ENCODE peak calls at places on chromosomes 3 and 15, in four cellular contexts. A, D, R and N are unnamed samples. For H3K9me3 and H3K36me3, the result is how much of the 10 kb centered on the place peaks cover.

GRCh38 chr3:65902304-65902793 is 136.4 kb downstream of the MAGI1 start:
- DNase-seq in A (no peak), D (no peak), R (peak), N (no peak)

GRCh38 chr3:41198526-41198925 is 779 bp upstream of the CTNNB1 start:
- DNase-seq in R (peak), A (peak), D (no peak), N (peak)

GRCh38 chr3:111616417-111617105 is 21.4 kb upstream of the ZBED2 start:
- DNase-seq in R (no peak), D (no peak), A (no peak), N (peak)

GRCh38 chr3:79175870-79176269 is 591.9 kb downstream of the ROBO1 start:
- DNase-seq in R (no peak), D (no peak), A (no peak), N (no peak)

GRCh38 chr3:172592898-172593669 is 69.9 kb upstream of the TNFSF10 start:
- DNase-seq in A (no peak), R (no peak), D (no peak), N (no peak)

GRCh38 chr3:177358968-177359600 is 161.8 kb upstream of the TBL1XR1 start:
- DNase-seq in R (peak), A (peak), D (no peak), N (peak)

GRCh38 chr3:25257026-25257425 is 171.0 kb upstream of the RARB start:
- DNase-seq in D (no peak), R (no peak), A (no peak), N (no peak)

GRCh38 chr3:23611737-23612295 is 193.9 kb upstream of the UBE2E1 start:
- DNase-seq in D (peak), A (peak), R (no peak), N (peak)

GRCh38 chr3:124363451-124363850 is 366.8 kb upstream of the UMPS start:
- DNase-seq in D (no peak), A (no peak), R (no peak), N (no peak)

GRCh38 chr3:120284702-120285507 is at the start of gene GPR156:
- DNase-seq in R (no peak), A (no peak), D (no peak), N (no peak)

GRCh38 chr15:39499701-39500100 is 81.2 kb upstream of the THBS1 start:
- DNase-seq in R (no peak), D (no peak), A (no peak), N (no peak)

GRCh38 chr15:78351539-78351938 is 11.4 kb downstream of the CRABP1 start:
- DNase-seq in D (no peak), A (no peak), R (no peak), N (no peak)

GRCh38 chr15:66912001-66912400 is 153.4 kb upstream of the SMAD3 start:
- DNase-seq in D (no peak), A (no peak), R (no peak), N (no peak)

GRCh38 chr3:181735921-181736320 is 24.2 kb downstream of the SOX2 start:
- DNase-seq in A (no peak), D (no peak), R (no peak), N (no peak)

GRCh38 chr15:89662893-89663673 is 7.8 kb upstream of the KIF7 start:
- DNase-seq in R (peak), A (peak), D (peak), N (peak)

GRCh38 chr3:156677120-156677479 is 2.7 kb downstream of the TIPARP start:
- DNase-seq in R (no peak), D (no peak), A (no peak), N (no peak)

GRCh38 chr3:119098620-119099222 is 47.2 kb upstream of the TEX55 start:
- DNase-seq in R (no peak), A (peak), D (no peak), N (no peak)

GRCh38 chr3:148360046-148360445 is 337.7 kb upstream of the AGTR1 start:
- DNase-seq in D (no peak), R (no peak), A (no peak), N (no peak)

GRCh38 chr15:58441376-58442070 is 9.7 kb downstream of the LIPC start:
- DNase-seq in D (no peak), R (no peak), A (no peak), N (no peak)

GRCh38 chr3:123781138-123781537 is 103.0 kb downstream of the MYLK start:
- DNase-seq in R (no peak), A (no peak), D (no peak), N (no peak)

GRCh38 chr3:193962986-193963683 is 172.8 kb upstream of the HES1 start:
- DNase-seq in A (no peak), D (no peak), R (no peak), N (no peak)

GRCh38 chr3:193574488-193575072 is 18.4 kb upstream of the OPA1 start:
- DNase-seq in D (no peak), R (no peak), A (no peak), N (no peak)

GRCh38 chr15:42239528-42240245 is 31.6 kb upstream of the VPS39 start:
- DNase-seq in A (no peak), R (no peak), D (no peak), N (no peak)

GRCh38 chr3:24110051-24110450 is 165.0 kb downstream of the NR1D2 start:
- DNase-seq in D (no peak), R (no peak), A (no peak), N (no peak)

GRCh38 chr3:58132850-58133249 is 77.9 kb downstream of the DNASE1L3 start:
- DNase-seq in A (no peak), R (no peak), D (no peak), N (no peak)

GRCh38 chr15:67678948-67679347 is 136.4 kb downstream of the MAP2K5 start:
- DNase-seq in R (no peak), D (no peak), A (no peak), N (no peak)

GRCh38 chr3:31166249-31166885 is 271.9 kb upstream of the GADL1 start:
- DNase-seq in D (no peak), A (no peak), R (no peak), N (no peak)

GRCh38 chr3:82800248-82800647 is 1038.8 kb upstream of the GBE1 start:
- DNase-seq in D (no peak), A (no peak), R (no peak), N (no peak)

GRCh38 chr15:78129098-78130011 is 1.9 kb downstream of the CIB2 start:
- DNase-seq in R (no peak), D (no peak), A (no peak), N (no peak)

GRCh38 chr3:78066287-78066686 is 1026.4 kb downstream of the ROBO2 start:
- DNase-seq in R (no peak), A (no peak), D (no peak), N (no peak)

GRCh38 chr3:160929595-160929994 is 173.6 kb downstream of the PPM1L start:
- DNase-seq in D (no peak), R (no peak), A (no peak), N (no peak)

GRCh38 chr3:138174421-138175122 is at the start of gene DBR1:
- DNase-seq in R (peak), A (peak), D (peak), N (peak)

GRCh38 chr3:16183601-16184270 is 9.3 kb downstream of the GALNT15 start:
- DNase-seq in A (peak), D (no peak), R (no peak), N (no peak)

GRCh38 chr15:62254137-62254934 is 89.3 kb upstream of the C2CD4B start:
- DNase-seq in D (no peak), R (peak), A (peak), N (peak)

GRCh38 chr3:61032991-61033390 is 218.3 kb downstream of the FHIT start:
- DNase-seq in R (no peak), A (no peak), D (no peak), N (no peak)

GRCh38 chr15:79035111-79035601 is 55.4 kb downstream of the RASGRF1 start:
- DNase-seq in R (no peak), A (no peak), D (no peak), N (no peak)

GRCh38 chr3:148955544-148956346 is 35.6 kb upstream of the GYG1 start:
- DNase-seq in D (peak), R (peak), A (peak), N (no peak)

GRCh38 chr15:93233710-93234109 is 144.7 kb upstream of the RGMA start:
- DNase-seq in D (no peak), A (no peak), R (no peak), N (no peak)

GRCh38 chr3:149736180-149737100 is 15.8 kb downstream of the COMMD2 start:
- DNase-seq in R (no peak), A (no peak), D (no peak), N (no peak)

GRCh38 chr3:87126321-87126720 is 100.8 kb upstream of the CHMP2B start:
- DNase-seq in R (no peak), D (no peak), A (no peak), N (no peak)

GRCh38 chr3:87120221-87120620 is 106.9 kb upstream of the CHMP2B start:
- DNase-seq in R (no peak), A (no peak), D (no peak), N (no peak)

GRCh38 chr3:87122766-87123165 is 104.3 kb upstream of the CHMP2B start:
- DNase-seq in R (no peak), D (no peak), A (no peak), N (no peak)

GRCh38 chr3:87125116-87125515 is 102.0 kb upstream of the CHMP2B start:
- DNase-seq in R (no peak), D (no peak), A (no peak), N (no peak)

DNA sequence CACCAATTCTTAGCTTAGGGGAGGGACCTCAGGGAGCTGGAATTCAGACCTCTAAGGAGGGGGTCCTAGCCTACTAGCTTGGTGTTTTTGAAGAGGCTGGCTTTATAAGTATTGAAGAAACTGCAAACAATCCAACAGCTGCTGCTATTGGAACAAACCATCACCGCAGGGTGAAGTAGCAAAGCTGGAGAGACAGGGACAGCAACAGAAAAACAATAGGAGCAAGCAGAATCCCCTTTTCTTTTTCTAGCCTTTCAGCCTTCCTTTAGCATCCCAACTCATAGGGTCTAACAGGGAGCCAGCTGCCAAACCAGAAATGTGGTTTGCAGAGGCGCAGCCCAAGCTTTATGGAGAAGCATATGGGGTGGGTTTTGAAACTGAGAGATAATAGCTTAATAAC is 106.3 kb upstream of the CHMP2B start:
- DNase-seq in A (no peak), R (no peak), D (no peak), N (no peak)
- H3K4me3 ChIP-seq in A (no peak), R (no peak), D (no peak), N (no peak)

DNA sequence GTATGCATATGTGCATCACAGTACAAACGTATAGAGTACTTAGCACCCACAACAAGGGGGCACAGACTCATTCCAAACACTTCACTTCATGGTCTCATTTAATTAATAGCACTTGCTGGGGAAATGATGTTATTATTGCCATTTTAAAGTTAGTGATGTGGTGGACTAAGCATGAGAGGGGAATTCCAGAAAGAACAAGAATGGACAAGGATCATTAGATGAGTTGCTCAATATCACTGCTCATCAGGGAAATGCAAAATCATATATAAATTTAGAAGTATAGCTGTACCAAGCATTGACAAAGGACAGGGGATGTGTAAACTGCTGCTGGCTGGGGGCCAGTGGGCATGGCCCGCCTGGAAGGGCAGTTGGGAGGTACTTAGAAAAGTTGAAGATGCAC is 14.7 kb downstream of the PRR20G start:
- DNase-seq in R (no peak), D (no peak), A (no peak), N (no peak)
- H3K9me3 ChIP-seq in R (under half), D (under half), A (under half), N (under half)

DNA sequence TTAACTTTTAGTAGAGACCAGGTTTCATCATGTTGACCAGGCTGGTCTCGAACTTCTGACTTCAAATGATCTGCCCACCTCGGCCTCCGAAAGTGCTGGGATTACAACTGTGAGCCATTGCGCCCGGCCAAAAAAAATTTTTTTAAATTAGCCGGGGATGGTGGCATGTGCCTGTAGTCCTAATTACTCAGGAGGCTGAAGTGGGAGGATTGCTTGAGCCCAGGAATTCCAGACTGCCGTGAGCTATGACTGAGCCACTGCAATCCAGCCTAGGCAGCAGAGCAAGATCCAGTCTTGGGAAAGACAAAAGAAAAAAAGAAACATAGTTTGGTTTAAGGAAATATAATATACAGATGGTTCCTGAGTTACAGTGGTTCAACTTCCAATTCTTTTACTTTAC is 44.9 kb upstream of the EIF3J start:
- DNase-seq in A (no peak), R (no peak), D (no peak), N (no peak)
- H3K36me3 ChIP-seq in A (under half), R (under half), D (under half), N (half or more)

GRCh38 chr3:186617038-186617934 is 4.4 kb downstream of the AHSG start:
- DNase-seq in R (peak), A (peak), D (peak), N (peak)
- H3K4me3 ChIP-seq in R (no peak), A (peak), D (peak), N (no peak)

GRCh38 chr15:65354835-65355172 is 23.0 kb downstream of the IGDCC3 start:
- DNase-seq in A (no peak), D (no peak), R (no peak), N (no peak)
- H3K9me3 ChIP-seq in A (under half), D (under half), R (under half), N (under half)

DNA sequence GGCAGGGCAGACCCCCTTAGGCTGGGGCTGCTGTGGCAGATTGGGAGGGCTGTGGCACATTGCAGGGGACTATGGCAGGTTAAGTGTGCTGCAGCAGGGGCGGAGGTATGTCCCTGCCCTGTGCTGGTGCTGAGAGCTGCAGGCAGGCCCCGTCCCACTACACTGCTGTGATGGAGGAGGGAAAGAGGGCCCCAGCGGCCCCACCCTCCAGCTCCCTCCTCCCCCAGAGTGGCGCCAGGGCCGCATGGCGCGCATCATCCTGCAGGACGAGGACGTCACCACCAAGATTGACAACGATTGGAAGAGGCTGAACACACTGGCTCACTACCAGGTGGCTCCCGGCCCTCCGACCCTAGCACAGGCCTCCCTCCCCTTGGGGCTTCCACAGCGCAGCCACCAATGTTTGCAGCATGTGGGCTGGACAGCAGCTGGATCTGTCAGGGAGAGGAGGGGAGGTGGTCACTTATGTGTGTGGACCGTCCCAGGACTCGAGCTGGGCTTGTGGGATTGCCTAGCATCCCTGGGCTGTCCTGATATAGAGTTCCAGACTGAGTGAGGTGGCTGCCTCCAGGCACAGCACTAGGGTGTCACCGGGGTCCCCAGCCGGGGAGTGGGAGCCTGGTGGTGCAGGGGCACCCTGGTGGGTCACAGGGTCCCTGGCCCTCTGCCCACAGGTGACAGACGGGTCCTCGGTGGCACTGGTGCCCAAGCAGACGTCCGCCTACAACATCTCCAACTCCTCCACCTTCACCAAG is 46.0 kb downstream of the PLXNA1 start:
- DNase-seq in D (no peak), R (no peak), A (no peak), N (no peak)
- H3K36me3 ChIP-seq in D (half or more), R (under half), A (under half), N (half or more)

GRCh38 chr3:133461291-133461690 is 61.4 kb downstream of the BFSP2 start:
- DNase-seq in D (no peak), R (no peak), A (no peak), N (no peak)
- H3K4me3 ChIP-seq in D (no peak), R (no peak), A (no peak), N (no peak)

GRCh38 chr3:53005338-53005737 is 40.5 kb downstream of the SFMBT1 start:
- DNase-seq in A (no peak), R (no peak), D (no peak), N (no peak)
- H3K9me3 ChIP-seq in A (under half), R (under half), D (under half), N (under half)

DNA sequence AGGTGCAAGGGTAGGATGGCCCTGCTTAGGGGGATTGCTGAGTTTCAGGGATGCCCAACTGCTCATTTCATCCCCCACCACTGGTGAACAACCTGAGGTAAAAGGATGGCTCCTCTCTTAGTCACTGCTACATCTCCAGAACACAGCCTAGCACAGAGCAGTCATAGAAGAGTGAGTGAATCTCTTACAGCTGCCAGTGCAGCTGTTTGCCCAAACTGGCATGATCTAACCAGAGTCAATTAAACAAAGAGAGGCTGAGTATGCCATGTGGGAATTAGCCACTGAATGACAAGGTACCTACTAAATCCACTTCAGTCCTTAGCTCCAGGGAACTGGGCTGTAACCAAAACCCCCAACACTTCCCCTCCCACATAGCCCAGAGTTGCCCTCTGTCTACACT is 6.8 kb upstream of the NCKIPSD start:
- DNase-seq in D (no peak), R (no peak), A (no peak), N (no peak)
- H3K36me3 ChIP-seq in D (under half), R (under half), A (under half), N (half or more)

GRCh38 chr3:191762323-191762960 is 301.5 kb downstream of the PYDC2 start:
- DNase-seq in R (no peak), D (no peak), A (no peak), N (no peak)
- H3K4me3 ChIP-seq in R (no peak), D (no peak), A (no peak), N (no peak)